ENCODE peak calls at places on chromosomes 2 and 18, in six cellular contexts. G is A549, K is K562, Y is HepG2, T is GM12878, S is H1. N is an unnamed sample.

GRCh38 chr18:67151366-67151765 is 365.2 kb downstream of the DSEL start:
- DNase-seq in K (no peak), G (no peak), S (no peak), T (no peak), Y (no peak), N (no peak)

GRCh38 chr2:210195066-210195852 is 24.1 kb upstream of the KANSL1L start:
- DNase-seq in K (peak; percentile 27), T (no peak), Y (peak; percentile 51), G (no peak), S (no peak), N (peak; percentile 34)

GRCh38 chr2:139790807-139791206 is 1010.6 kb upstream of the NXPH2 start:
- DNase-seq in Y (no peak), T (no peak), S (no peak), K (no peak), G (peak; percentile 0), N (no peak)

GRCh38 chr18:55142413-55142812 is 183.2 kb upstream of the CCDC68 start:
- DNase-seq in K (no peak), Y (no peak), S (no peak), G (no peak), T (no peak), N (no peak)

GRCh38 chr2:50613161-50613560 is 418.8 kb downstream of the NRXN1 start:
- DNase-seq in K (no peak), T (no peak), Y (no peak), S (no peak), G (no peak), N (no peak)

GRCh38 chr2:85834456-85834855 is 54.3 kb downstream of the ST3GAL5 start:
- DNase-seq in K (no peak), S (no peak), Y (no peak), G (no peak), T (no peak), N (no peak)

GRCh38 chr2:218781691-218782528 is at the start of gene CYP27A1:
- DNase-seq in Y (peak; percentile 83), T (no peak), S (no peak), K (no peak), G (no peak), N (peak; percentile 37)

GRCh38 chr18:2139676-2140075 is 431.6 kb downstream of the METTL4 start:
- DNase-seq in K (no peak), S (no peak), G (no peak), Y (no peak), T (no peak), N (no peak)

GRCh38 chr2:230849633-230850357 is 14.9 kb upstream of the ITM2C start:
- DNase-seq in S (peak; percentile 58), K (peak; percentile 69), G (peak; percentile 66), Y (peak; percentile 40), T (no peak), N (no peak)

GRCh38 chr2:1721706-1722483 is 22.4 kb downstream of the PXDN start:
- DNase-seq in G (no peak), S (no peak), Y (no peak), T (no peak), K (no peak), N (peak; percentile 35)

GRCh38 chr18:58829263-58829662 is 35.4 kb upstream of the ZNF532 start:
- DNase-seq in K (no peak), T (no peak), G (no peak), S (no peak), Y (no peak), N (no peak)

GRCh38 chr2:97736608-97737330 is 23.4 kb downstream of the ZAP70 start:
- DNase-seq in S (no peak), Y (no peak), K (no peak), G (no peak), T (no peak), N (no peak)

GRCh38 chr2:99066602-99067001 is 74.9 kb upstream of the C2orf15 start:
- DNase-seq in T (peak; percentile 64), Y (peak; percentile 64), K (peak; percentile 12), G (peak; percentile 10), S (no peak), N (peak; percentile 34)

GRCh38 chr2:224938670-224939309 is 103.5 kb downstream of the DOCK10 start:
- DNase-seq in T (no peak), S (no peak), G (no peak), Y (no peak), K (no peak), N (no peak)

GRCh38 chr2:88627856-88628568 is 748 bp upstream of the EIF2AK3 start:
- DNase-seq in T (no peak), K (peak; percentile 77), Y (no peak), S (peak; percentile 58), G (peak; percentile 81), N (peak; percentile 65)

GRCh38 chr2:176455865-176456291 is 186.6 kb downstream of the MTX2 start:
- DNase-seq in K (no peak), G (no peak), Y (no peak), S (no peak), T (no peak), N (peak; percentile 63)

GRCh38 chr2:110126926-110127325 is 11.3 kb upstream of the MALL start:
- DNase-seq in K (no peak), Y (peak; percentile 25), G (no peak), S (no peak), T (no peak), N (no peak)

GRCh38 chr18:12429556-12429955 is 21.8 kb downstream of the PRELID3A start:
- DNase-seq in T (no peak), Y (no peak), S (no peak), K (no peak), G (no peak), N (no peak)

DNA sequence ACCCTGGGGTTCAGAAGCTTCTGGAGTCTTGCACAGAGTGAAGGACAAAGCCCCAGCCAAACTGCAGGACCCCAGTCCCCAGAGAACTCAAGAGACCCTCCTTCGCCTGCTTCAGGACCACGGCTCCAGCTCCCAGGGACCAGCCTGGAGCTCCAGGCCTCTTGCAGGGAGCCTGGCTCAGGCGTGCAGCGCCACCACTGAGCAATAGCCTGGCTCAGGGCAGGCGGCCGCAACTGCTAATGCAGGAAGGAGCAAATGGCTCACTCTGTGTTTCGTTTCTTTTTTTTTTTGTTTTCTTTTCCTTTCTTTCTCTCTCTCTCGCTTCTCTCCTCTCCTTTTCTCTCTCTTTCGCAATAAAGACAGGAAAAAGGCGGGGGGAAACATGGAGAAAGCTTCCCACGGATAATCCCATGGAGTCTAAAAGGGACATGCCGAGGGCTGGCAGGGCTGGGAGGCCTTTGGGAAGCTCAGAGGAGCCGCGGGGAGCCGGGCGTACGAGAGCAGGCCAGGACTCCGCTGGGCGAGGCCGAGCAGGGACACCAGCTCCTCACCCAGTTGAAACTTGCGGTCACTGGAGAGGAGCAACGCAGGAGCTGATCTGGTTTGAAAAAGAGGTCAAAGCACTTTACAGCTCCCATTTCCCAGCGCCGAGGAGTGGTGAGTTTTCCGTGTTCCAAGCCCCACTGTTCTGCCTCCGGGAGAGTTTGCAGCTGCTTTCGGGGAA is 244.8 kb downstream of the TWIST2 start:
- DNase-seq in G (no peak), Y (no peak), K (no peak), T (no peak), S (no peak), N (no peak)
- TF ChIP-seq CHD2 in G (no peak), Y (no peak), K (no peak), T (no peak), S (no peak), N (no peak)

DNA sequence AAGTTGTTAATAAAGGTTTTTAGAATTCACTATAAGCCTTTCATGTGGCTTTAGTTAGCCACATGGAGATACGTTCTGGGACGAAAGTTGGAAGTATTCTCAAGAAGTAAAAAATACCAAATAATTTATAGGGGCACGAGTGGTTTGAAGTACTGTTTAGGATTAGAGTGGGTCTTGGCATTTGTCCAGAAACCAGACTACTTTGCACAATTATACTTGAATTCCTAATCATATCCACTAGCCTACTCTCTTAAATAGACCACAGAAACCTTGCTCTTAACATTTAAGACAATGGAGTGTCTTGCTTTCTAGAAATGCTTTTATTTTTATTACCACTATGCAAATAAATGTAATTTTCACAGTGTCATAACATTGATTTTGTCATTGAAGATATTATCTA is 44.6 kb downstream of the UBE2E3 start:
- DNase-seq in T (no peak), S (no peak), G (no peak), K (no peak), Y (no peak), N (no peak)
- TF ChIP-seq CHD2 in T (no peak), S (no peak), G (no peak), K (no peak), Y (no peak), N (no peak)

GRCh38 chr2:39990335-39990734 is 211.3 kb upstream of the THUMPD2 start:
- DNase-seq in G (no peak), K (no peak), S (no peak), Y (no peak), T (no peak), N (no peak)
- TF ChIP-seq CHD2 in G (no peak), K (no peak), S (no peak), Y (no peak), T (no peak), N (no peak)

DNA sequence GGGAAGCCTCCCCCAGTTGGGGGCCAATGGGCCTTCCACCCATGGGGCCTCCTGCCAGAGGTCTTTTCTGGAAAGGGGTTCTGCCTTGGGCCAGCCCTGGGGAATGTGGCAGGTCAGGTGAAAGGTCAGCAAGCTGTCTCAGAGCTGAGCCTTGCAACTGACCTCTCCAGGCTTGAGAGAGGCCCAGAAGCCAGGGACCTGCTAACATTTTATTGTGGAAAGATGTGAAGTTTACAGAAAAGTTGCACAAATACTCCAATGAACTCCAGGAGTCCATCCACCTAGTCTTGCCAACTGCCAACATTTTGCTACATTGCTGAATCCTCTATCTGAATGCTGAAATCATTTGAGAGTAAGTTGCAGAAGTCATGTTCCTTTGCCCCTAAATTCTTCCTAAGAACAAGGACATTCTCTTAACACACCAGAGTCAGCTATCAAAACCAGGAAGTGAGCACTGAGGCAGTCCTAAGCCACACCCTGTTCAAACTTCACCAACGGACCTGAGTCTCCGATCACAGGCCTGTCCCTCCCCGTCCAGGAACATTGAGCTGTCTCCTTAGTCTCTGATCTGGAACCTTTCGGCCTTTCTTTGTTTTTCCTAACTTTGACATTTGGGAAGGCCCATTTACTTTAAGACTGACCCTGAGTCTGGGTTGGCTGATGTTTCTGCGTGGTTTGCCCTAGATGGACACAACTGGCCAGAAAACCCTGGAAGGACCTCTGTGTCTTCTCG is 4.0 kb downstream of the SNORC start:
- DNase-seq in Y (peak; percentile 77), K (no peak), S (no peak), T (no peak), G (no peak), N (no peak)
- TF ChIP-seq CHD2 in Y (no peak), K (no peak), S (no peak), T (no peak), G (no peak), N (no peak)